ENCODE peak calls at places on chromosome 18, in four cellular contexts. Q is activated T-helper 1 cell treated with Interleukin-2 at 50 U/mL for 16 hours, Y is HS-5, D is osteocyte. V is an unnamed sample.

GRCh38 chr18:54162431-54162830 is 62.0 kb downstream of the MBD2 start:
- DNase-seq in Y (peak), D (no peak), Q (no peak), V (no peak)

GRCh38 chr18:68960355-68960754 is 162.5 kb downstream of the CCDC102B start:
- DNase-seq in D (no peak), Y (no peak), Q (no peak), V (no peak)

GRCh38 chr18:47457614-47458013 is 206.2 kb upstream of the SKOR2 start:
- DNase-seq in Q (no peak), Y (no peak), D (no peak), V (no peak)

GRCh38 chr18:44771572-44771956 is 90.9 kb downstream of the SETBP1 start:
- DNase-seq in Y (no peak), D (no peak), Q (no peak), V (no peak)

GRCh38 chr18:23623040-23623439 is 36.7 kb upstream of the NPC1 start:
- DNase-seq in D (no peak), Y (no peak), Q (no peak), V (no peak)

GRCh38 chr18:32911660-32912284 is 138.9 kb upstream of the KLHL14 start:
- DNase-seq in Y (peak), D (no peak), Q (no peak), V (no peak)

GRCh38 chr18:50194623-50195532 is at the start of gene MYO5B:
- DNase-seq in D (no peak), Y (no peak), Q (peak), V (peak)

GRCh38 chr18:13726972-13727331 is 479 bp downstream of the RNMT start:
- DNase-seq in D (peak), Y (peak), Q (peak), V (peak)

GRCh38 chr18:63869374-63869773 is 18.1 kb upstream of the SERPINB2 start:
- DNase-seq in D (no peak), Y (peak), Q (no peak), V (no peak)

GRCh38 chr18:13231151-13231550 is 12.6 kb downstream of the LDLRAD4 start:
- DNase-seq in Y (no peak), D (peak), Q (no peak), V (no peak)

GRCh38 chr18:9726936-9727335 is 18.8 kb downstream of the RAB31 start:
- DNase-seq in Y (no peak), D (no peak), Q (no peak), V (no peak)

GRCh38 chr18:47425365-47425764 is 173.9 kb upstream of the SKOR2 start:
- DNase-seq in Y (no peak), Q (no peak), D (no peak), V (no peak)

GRCh38 chr18:2805970-2806943 is 40.5 kb upstream of the EMILIN2 start:
- DNase-seq in D (no peak), Q (no peak), Y (no peak), V (no peak)